ENCODE peak calls at places on chromosomes 2 and 18, in six cellular contexts. P is GM23248, A is PC-3, L is MM.1S, D is hepatocyte, T is HCT116. E is an unnamed sample.

GRCh38 chr2:73249636-73250035 is 15.5 kb downstream of the CCT7 start:
- DNase-seq in P (no peak), A (no peak), L (no peak), D (no peak), T (no peak), E (no peak)

GRCh38 chr2:113169002-113169530 is 4.7 kb upstream of the PSD4 start:
- DNase-seq in P (no peak), A (no peak), L (no peak), D (no peak), T (no peak), E (no peak)

GRCh38 chr2:161032635-161033034 is 127.6 kb upstream of the TANK start:
- DNase-seq in P (no peak), A (no peak), L (no peak), D (no peak), T (no peak), E (no peak)

GRCh38 chr2:173452436-173452835 is 97.8 kb downstream of the CDCA7 start:
- DNase-seq in P (no peak), A (no peak), L (no peak), D (no peak), T (no peak), E (no peak)

GRCh38 chr2:196176142-196176738 is 4.9 kb upstream of the STK17B start:
- DNase-seq in P (no peak), A (no peak), L (peak; percentile 97), D (no peak), T (no peak), E (no peak)

GRCh38 chr2:99472327-99472960 is 17.4 kb downstream of the REV1 start:
- DNase-seq in P (no peak), A (peak; percentile 70), L (no peak), D (no peak), T (no peak), E (no peak)

GRCh38 chr2:172921538-172922236 is 154.0 kb upstream of the MAP3K20 start:
- DNase-seq in P (peak; percentile 46), A (peak; percentile 62), L (no peak), D (peak; percentile 54), T (no peak), E (no peak)

GRCh38 chr2:170218456-170218855 is 40.5 kb downstream of the MYO3B start:
- DNase-seq in P (no peak), A (peak; percentile 9), L (no peak), D (no peak), T (no peak), E (no peak)

GRCh38 chr2:173271825-173272224 is 82.8 kb upstream of the CDCA7 start:
- DNase-seq in P (peak; percentile 23), A (peak; percentile 74), L (no peak), D (no peak), T (no peak), E (peak; percentile 44)

GRCh38 chr2:137151731-137152130 is 386.4 kb downstream of the THSD7B start:
- DNase-seq in P (no peak), A (peak; percentile 38), L (no peak), D (peak; percentile 33), T (no peak), E (no peak)

GRCh38 chr2:85259101-85259590 is 68.6 kb downstream of the TGOLN2 start:
- DNase-seq in P (peak; percentile 56), A (peak; percentile 41), L (no peak), D (peak; percentile 45), T (no peak), E (peak; percentile 75)

GRCh38 chr18:61833387-61833786 is 59.4 kb downstream of the RNF152 start:
- DNase-seq in P (no peak), A (no peak), L (peak; percentile 57), D (no peak), T (no peak), E (no peak)

GRCh38 chr2:47187124-47187523 is 32.0 kb upstream of the STPG4 start:
- DNase-seq in P (no peak), A (no peak), L (no peak), D (no peak), T (no peak), E (no peak)

GRCh38 chr2:105103481-105103880 is 65.6 kb downstream of the MRPS9 start:
- DNase-seq in P (no peak), A (no peak), L (no peak), D (no peak), T (no peak), E (no peak)

GRCh38 chr2:186562209-186562578 is 27.7 kb upstream of the ITGAV start:
- DNase-seq in P (no peak), A (no peak), L (no peak), D (no peak), T (no peak), E (no peak)

GRCh38 chr2:196808281-196808680 is 874 bp downstream of the C2orf66 start:
- DNase-seq in P (peak; percentile 8), A (no peak), L (peak; percentile 10), D (no peak), T (no peak), E (no peak)

GRCh38 chr2:194826241-194826640 is 830.8 kb upstream of the SLC39A10 start:
- DNase-seq in P (no peak), A (no peak), L (no peak), D (no peak), T (no peak), E (no peak)

GRCh38 chr2:122523143-122523542 is 767.7 kb downstream of the TSN start:
- DNase-seq in P (no peak), A (no peak), L (no peak), D (no peak), T (no peak), E (no peak)

GRCh38 chr2:28895189-28895893 is 874 bp downstream of the WDR43 start:
- DNase-seq in P (peak; percentile 71), A (peak; percentile 69), L (peak; percentile 38), D (peak; percentile 65), T (no peak), E (no peak)

GRCh38 chr2:188852752-188853151 is 121.4 kb upstream of the COL3A1 start:
- DNase-seq in P (peak; percentile 49), A (peak; percentile 2), L (no peak), D (no peak), T (no peak), E (no peak)

GRCh38 chr2:38750793-38751042 is 443 bp downstream of the SRSF7 start:
- DNase-seq in P (no peak), A (peak; percentile 51), L (peak; percentile 58), D (peak; percentile 64), T (no peak), E (no peak)

GRCh38 chr2:128638311-128638710 is 319.6 kb upstream of the HS6ST1 start:
- DNase-seq in P (no peak), A (no peak), L (no peak), D (no peak), T (no peak), E (no peak)
- H3K9me2 ChIP-seq in P (no peaks in the 10 kb centered on the region), A (no peaks in the 10 kb centered on the region), L (no peaks in the 10 kb centered on the region), D (no peaks in the 10 kb centered on the region), T (no peaks in the 10 kb centered on the region), E (no peaks in the 10 kb centered on the region)

GRCh38 chr2:25170888-25171287 is 2.5 kb upstream of the POMC start:
- DNase-seq in P (no peak), A (no peak), L (no peak), D (no peak), T (no peak), E (no peak)

GRCh38 chr2:25165992-25166618 is 2.3 kb downstream of the POMC start:
- DNase-seq in P (no peak), A (peak; percentile 53), L (peak; percentile 65), D (peak; percentile 29), T (peak; percentile 35), E (peak; percentile 45)

GRCh38 chr2:25169073-25169470 is 692 bp upstream of the POMC start:
- DNase-seq in P (no peak), A (no peak), L (no peak), D (no peak), T (no peak), E (no peak)

GRCh38 chr2:25164526-25164925 is 3.9 kb downstream of the POMC start:
- DNase-seq in P (no peak), A (no peak), L (no peak), D (no peak), T (no peak), E (no peak)

DNA sequence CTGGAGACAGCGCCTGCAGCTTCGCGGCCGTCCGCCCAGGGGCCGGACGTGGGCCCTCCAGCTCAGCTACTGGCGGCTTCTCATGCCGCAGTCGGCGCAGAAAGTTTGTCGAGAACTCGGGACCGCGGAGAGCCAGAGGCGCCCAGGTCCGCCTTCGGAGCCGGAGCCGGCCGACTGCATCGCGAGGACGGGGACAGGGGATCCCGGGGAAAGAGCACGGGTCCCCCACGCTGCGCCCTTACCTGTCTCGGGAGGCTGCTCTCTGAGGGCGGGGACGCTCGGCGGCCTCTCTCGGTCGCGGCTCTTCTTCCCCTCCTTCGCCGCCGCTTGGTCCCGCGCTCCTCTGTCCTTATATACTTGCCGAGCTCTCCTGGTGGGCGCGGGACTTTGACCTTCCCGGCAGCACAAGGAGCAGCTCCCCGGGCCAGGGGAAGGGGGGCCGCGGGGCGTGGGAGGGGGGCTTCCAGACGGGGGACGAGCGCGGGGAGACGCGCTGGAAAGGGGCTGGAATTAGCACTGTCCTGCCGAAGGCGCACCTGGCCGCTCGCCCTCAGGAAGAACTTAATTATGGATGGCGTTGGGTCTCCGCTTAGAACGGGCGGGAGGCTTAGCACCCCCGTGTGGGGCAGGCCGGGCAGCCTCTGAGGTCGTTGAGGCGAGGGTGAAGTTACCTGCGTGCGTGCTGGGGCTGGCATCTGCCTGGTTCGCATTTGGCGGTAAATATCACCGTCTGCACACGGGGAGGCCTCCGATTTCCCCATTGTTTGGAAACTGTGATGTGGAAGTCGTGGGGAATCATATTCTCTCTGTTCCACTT is at the start of gene POMC:
- DNase-seq in P (peak; percentile 69), A (no peak), L (no peak), D (peak; percentile 58), T (no peak), E (no peak)
- TF ChIP-seq EZH2 in P (peak; percentile 47), A (no peak), L (no peak), D (peak; percentile 67), T (no peak), E (no peak)

GRCh38 chr2:128639693-128640092 is 321.0 kb upstream of the HS6ST1 start:
- DNase-seq in P (peak; percentile 14), A (no peak), L (no peak), D (no peak), T (no peak), E (no peak)
- H3K9me2 ChIP-seq in P (no peaks in the 10 kb centered on the region), A (no peaks in the 10 kb centered on the region), L (no peaks in the 10 kb centered on the region), D (no peaks in the 10 kb centered on the region), T (no peaks in the 10 kb centered on the region), E (no peaks in the 10 kb centered on the region)

GRCh38 chr18:37565985-37566478 is 434 bp upstream of the CELF4 start:
- DNase-seq in P (peak; percentile 68), A (no peak), L (no peak), D (peak; percentile 80), T (no peak), E (no peak)

GRCh38 chr18:37568671-37569070 is 3.1 kb upstream of the CELF4 start:
- DNase-seq in P (no peak), A (no peak), L (no peak), D (no peak), T (no peak), E (no peak)

GRCh38 chr18:37566479-37567060 is 972 bp upstream of the CELF4 start:
- DNase-seq in P (peak; percentile 14), A (no peak), L (no peak), D (no peak), T (no peak), E (no peak)

GRCh38 chr18:37567061-37567993 is 1.7 kb upstream of the CELF4 start:
- DNase-seq in P (peak; percentile 8), A (no peak), L (no peak), D (no peak), T (no peak), E (no peak)

DNA sequence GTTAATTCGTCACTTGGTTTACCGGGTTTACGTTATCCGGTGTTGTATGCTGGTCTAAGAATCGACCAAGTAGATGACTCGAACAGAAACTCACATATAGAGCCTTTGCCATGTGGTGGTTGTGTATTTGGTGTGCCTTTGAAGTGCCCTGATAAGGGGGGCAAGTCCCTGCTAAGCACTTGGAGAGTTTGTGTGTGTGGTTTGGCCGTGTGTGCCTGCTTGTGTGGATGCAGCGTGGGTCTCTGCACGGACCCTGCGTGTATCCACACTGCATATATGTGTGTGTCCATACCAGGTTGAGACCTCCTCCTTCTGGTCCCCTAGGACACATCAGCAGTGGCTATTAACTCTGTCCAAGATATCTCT is 2.4 kb upstream of the CELF4 start:
- DNase-seq in P (no peak), A (no peak), L (no peak), D (no peak), T (no peak), E (no peak)
- TF ChIP-seq EZH2 in P (no peak), A (no peak), L (no peak), D (no peak), T (no peak), E (no peak)